ENCODE peak calls at places on chromosomes 16 and 17, in nine cellular contexts. N is OCI-LY7, M is brain microvascular endothelial cell, V is upper lobe of left lung, X is PC-9, W is psoas muscle, I is lower leg skin, R is GM12864, T is right atrium auricular region. L is an unnamed sample.

GRCh38 chr16:8063151-8063550 is 527.2 kb downstream of the TMEM114 start:
- DNase-seq in N (no peak), M (no peak), V (no peak), X (no peak), W (no peak), I (no peak), R (no peak), T (no peak), L (no peak)

GRCh38 chr16:77273815-77274214 is 74.6 kb downstream of the SYCE1L start:
- DNase-seq in N (no peak), M (no peak), V (no peak), X (no peak), W (no peak), I (no peak), R (no peak), T (no peak), L (no peak)

GRCh38 chr16:11076259-11077018 is 132.1 kb downstream of the CLEC16A start:
- DNase-seq in N (no peak), M (no peak), V (no peak), X (no peak), W (no peak), I (no peak), R (no peak), T (no peak), L (peak; percentile 14)

GRCh38 chr17:43917016-43917347 is 9.6 kb upstream of the MPP2 start:
- DNase-seq in N (no peak), M (no peak), V (no peak), X (no peak), W (peak; percentile 0), I (no peak), R (no peak), T (no peak), L (no peak)

GRCh38 chr16:52393448-52393847 is 153.5 kb downstream of the TOX3 start:
- DNase-seq in N (no peak), M (no peak), V (no peak), X (no peak), W (no peak), I (no peak), R (no peak), T (no peak), L (no peak)

GRCh38 chr16:87407511-87408112 is 15.5 kb downstream of the MAP1LC3B start:
- DNase-seq in N (no peak), M (no peak), V (peak; percentile 81), X (peak; percentile 83), W (no peak), I (peak; percentile 89), R (peak; percentile 74), T (peak; percentile 71), L (no peak)

GRCh38 chr17:9217151-9218067 is 196.1 kb downstream of the NTN1 start:
- DNase-seq in N (no peak), M (peak; percentile 43), V (no peak), X (peak; percentile 73), W (no peak), I (no peak), R (no peak), T (no peak), L (no peak)

GRCh38 chr17:17757391-17757791 is 76.1 kb downstream of the RAI1 start:
- DNase-seq in N (peak; percentile 91), M (no peak), V (no peak), X (no peak), W (no peak), I (no peak), R (no peak), T (no peak), L (no peak)

GRCh38 chr16:85303354-85303883 is 191.1 kb upstream of the CIBAR2 start:
- DNase-seq in N (peak; percentile 85), M (no peak), V (peak; percentile 72), X (no peak), W (peak; percentile 84), I (no peak), R (no peak), T (no peak), L (peak; percentile 73)

GRCh38 chr17:77300016-77300686 is 159.4 kb downstream of the SEC14L1 start:
- DNase-seq in N (no peak), M (no peak), V (no peak), X (no peak), W (no peak), I (no peak), R (no peak), T (no peak), L (no peak)

GRCh38 chr17:66711403-66711802 is 123.5 kb upstream of the CACNG5 start:
- DNase-seq in N (no peak), M (no peak), V (no peak), X (no peak), W (no peak), I (peak; percentile 20), R (no peak), T (no peak), L (no peak)

GRCh38 chr16:15961060-15961511 is 11.7 kb downstream of the ABCC1 start:
- DNase-seq in N (peak; percentile 30), M (no peak), V (no peak), X (no peak), W (no peak), I (no peak), R (peak; percentile 73), T (no peak), L (no peak)

GRCh38 chr16:74837056-74837455 is 62.4 kb upstream of the FA2H start:
- DNase-seq in N (no peak), M (no peak), V (no peak), X (no peak), W (no peak), I (no peak), R (no peak), T (no peak), L (no peak)

GRCh38 chr17:9725575-9725974 is 65.8 kb downstream of the DHRS7C start:
- DNase-seq in N (no peak), M (no peak), V (no peak), X (no peak), W (no peak), I (peak; percentile 48), R (no peak), T (no peak), L (no peak)

GRCh38 chr17:55730808-55731207 is 8.1 kb upstream of the TMEM100 start:
- DNase-seq in N (no peak), M (no peak), V (no peak), X (no peak), W (no peak), I (no peak), R (no peak), T (no peak), L (no peak)

DNA sequence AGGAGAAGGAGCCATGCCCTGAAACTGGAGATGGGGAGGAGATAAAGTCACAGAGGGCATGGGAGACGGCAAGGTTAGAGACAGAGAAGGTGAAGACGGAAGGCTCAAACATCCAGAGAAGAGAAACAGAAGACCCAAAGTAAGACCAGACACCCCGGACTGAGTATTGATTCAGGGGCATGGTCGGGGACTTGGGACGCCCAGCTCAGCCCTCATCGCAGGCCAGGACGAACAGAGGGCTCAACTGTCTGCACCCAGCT is 1.1 kb downstream of the XYLT1 start:
- DNase-seq in N (no peak), M (no peak), V (no peak), X (no peak), W (no peak), I (no peak), R (no peak), T (no peak), L (no peak)
- H3K4me3 ChIP-seq in N (peak overlapping the region; percentile 94), M (peak overlapping the region; percentile 49), V (peak overlapping the region; percentile 12), X (no peak overlapping the region), W (peak overlapping the region; percentile 67), I (peak overlapping the region; percentile 40), R (peak overlapping the region; percentile 66), T (peak overlapping the region; percentile 57), L (peak overlapping the region; percentile 63)

GRCh38 chr17:15431766-15432165 is 35.7 kb downstream of the CDRT4 start:
- DNase-seq in N (no peak), M (no peak), V (peak; percentile 72), X (no peak), W (peak; percentile 84), I (peak; percentile 68), R (no peak), T (no peak), L (no peak)

GRCh38 chr17:15436399-15437369 is 30.7 kb downstream of the CDRT4 start:
- DNase-seq in N (peak; percentile 74), M (no peak), V (peak; percentile 66), X (no peak), W (peak; percentile 86), I (peak; percentile 94), R (peak; percentile 10), T (peak; percentile 90), L (peak; percentile 51)

GRCh38 chr17:15431201-15431600 is 36.2 kb downstream of the CDRT4 start:
- DNase-seq in N (no peak), M (no peak), V (peak; percentile 57), X (no peak), W (peak; percentile 91), I (peak; percentile 66), R (no peak), T (peak; percentile 69), L (peak; percentile 34)

DNA sequence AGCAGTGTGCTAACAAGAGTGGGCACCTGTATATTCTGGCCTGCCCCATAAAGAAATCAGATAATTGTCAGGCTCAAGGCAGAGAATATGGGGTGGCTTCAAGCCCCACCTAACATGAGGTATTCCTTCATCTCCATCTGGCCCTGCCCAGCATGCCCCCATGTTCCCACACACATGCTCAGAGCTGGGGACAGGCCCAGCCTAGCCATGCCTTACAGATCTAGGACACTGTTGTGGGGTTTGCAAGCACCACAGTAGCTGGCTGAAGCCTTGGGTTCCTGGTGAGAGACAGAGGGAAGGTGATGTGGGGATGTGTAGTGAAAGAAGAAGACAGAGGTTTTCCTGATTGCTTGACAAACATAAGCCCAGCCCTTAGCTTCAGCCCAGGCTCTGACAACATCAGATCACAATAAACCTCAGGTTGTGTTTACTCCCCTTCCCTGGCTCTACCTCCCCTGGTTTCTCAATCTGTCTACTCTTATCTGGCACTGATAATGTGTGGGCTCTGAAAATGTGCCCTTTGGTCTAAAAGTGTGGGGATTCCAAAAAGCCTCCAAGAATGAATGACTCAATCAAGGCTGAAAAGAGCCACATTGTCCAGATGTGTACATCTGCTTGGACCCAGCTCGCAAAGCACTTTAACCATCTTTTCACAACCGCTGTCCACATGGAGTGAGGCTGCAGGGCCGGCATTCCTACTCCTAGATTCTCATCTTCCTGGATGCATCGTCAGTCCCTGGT is 34.4 kb downstream of the CDRT4 start:
- DNase-seq in N (no peak), M (no peak), V (no peak), X (no peak), W (no peak), I (peak; percentile 63), R (no peak), T (no peak), L (no peak)
- H3K4me3 ChIP-seq in N (no peak overlapping the region), M (no peak overlapping the region), V (no peak overlapping the region), X (no peak overlapping the region), W (no peak overlapping the region), I (no peak overlapping the region), R (no peak overlapping the region), T (no peak overlapping the region), L (no peak overlapping the region)

GRCh38 chr17:78727476-78728229 is 54.4 kb downstream of the CYTH1 start:
- DNase-seq in N (no peak), M (no peak), V (no peak), X (no peak), W (peak; percentile 42), I (peak; percentile 74), R (no peak), T (no peak), L (no peak)
- H3K4me3 ChIP-seq in N (no peak overlapping the region), M (no peak overlapping the region), V (no peak overlapping the region), X (no peak overlapping the region), W (no peak overlapping the region), I (no peak overlapping the region), R (peak overlapping the region; percentile 44), T (no peak overlapping the region), L (no peak overlapping the region)

DNA sequence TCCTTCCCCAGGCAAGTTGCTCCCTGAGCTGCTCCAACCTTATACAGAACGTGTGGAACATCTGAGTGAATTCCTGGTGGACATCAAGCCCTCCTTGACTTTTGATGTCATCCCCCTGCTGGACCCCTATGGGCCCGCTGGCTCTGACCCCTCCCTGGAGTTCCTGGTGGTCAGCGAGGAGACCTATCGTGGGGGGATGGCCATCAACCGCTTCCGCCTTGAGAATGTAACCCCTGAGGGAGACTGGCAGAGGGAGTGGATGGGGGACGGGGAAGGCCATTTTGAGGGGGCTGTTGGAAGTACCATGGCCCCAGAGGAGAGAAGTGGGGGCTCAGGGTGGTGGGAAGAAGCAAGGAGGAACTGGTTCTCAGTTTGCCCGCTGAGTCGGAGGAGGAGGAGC is 2.0 kb downstream of the COASY start:
- DNase-seq in N (no peak), M (no peak), V (no peak), X (no peak), W (no peak), I (no peak), R (no peak), T (no peak), L (no peak)
- H3K4me3 ChIP-seq in N (peak overlapping the region; percentile 82), M (no peak overlapping the region), V (no peak overlapping the region), X (peak overlapping the region; percentile 81), W (peak overlapping the region; percentile 99), I (no peak overlapping the region), R (peak overlapping the region; percentile 94), T (no peak overlapping the region), L (no peak overlapping the region)

L was measured in WERI-Rb-1.